ENCODE peak calls at places on chromosomes 3 and 15, in seven cellular contexts. One of them, this sample, is unnamed.

GRCh38 chr3:181844227-181844626 is 132.5 kb downstream of the SOX2 start:
- DNase-seq in AG10803: no peak
- DNase-seq in effector memory CD4-positive, alpha-beta T cell: no peak
- DNase-seq in HCT116: no peak
- DNase-seq in cardiac fibroblast: no peak
- DNase-seq in DND-41: no peak
- DNase-seq in AG04450: no peak
- DNase-seq in this sample: no peak

GRCh38 chr15:91271565-91272153 is 171.6 kb downstream of the SV2B start:
- DNase-seq in AG10803: peak; percentile 62
- DNase-seq in effector memory CD4-positive, alpha-beta T cell: peak; percentile 20
- DNase-seq in HCT116: peak; percentile 60
- DNase-seq in cardiac fibroblast: peak; percentile 82
- DNase-seq in DND-41: peak; percentile 61
- DNase-seq in AG04450: peak; percentile 29
- DNase-seq in this sample: peak; percentile 21

GRCh38 chr15:84761534-84762190 is 13.3 kb downstream of the ZNF592 start:
- DNase-seq in AG10803: no peak
- DNase-seq in effector memory CD4-positive, alpha-beta T cell: no peak
- DNase-seq in HCT116: no peak
- DNase-seq in cardiac fibroblast: no peak
- DNase-seq in DND-41: no peak
- DNase-seq in AG04450: no peak
- DNase-seq in this sample: no peak

GRCh38 chr15:75171408-75171807 is 30.3 kb upstream of the C15orf39 start:
- DNase-seq in AG10803: peak; percentile 80
- DNase-seq in effector memory CD4-positive, alpha-beta T cell: no peak
- DNase-seq in HCT116: no peak
- DNase-seq in cardiac fibroblast: peak; percentile 82
- DNase-seq in DND-41: peak; percentile 60
- DNase-seq in AG04450: peak; percentile 38
- DNase-seq in this sample: peak; percentile 24

GRCh38 chr3:110526732-110527727 is 544.6 kb upstream of the NECTIN3 start:
- DNase-seq in AG10803: peak; percentile 95
- DNase-seq in effector memory CD4-positive, alpha-beta T cell: no peak
- DNase-seq in HCT116: peak; percentile 55
- DNase-seq in cardiac fibroblast: peak; percentile 98
- DNase-seq in DND-41: no peak
- DNase-seq in AG04450: peak; percentile 81
- DNase-seq in this sample: peak; percentile 80

GRCh38 chr3:166274342-166274741 is 437.1 kb upstream of the BCHE start:
- DNase-seq in AG10803: no peak
- DNase-seq in effector memory CD4-positive, alpha-beta T cell: no peak
- DNase-seq in HCT116: no peak
- DNase-seq in cardiac fibroblast: peak; percentile 2
- DNase-seq in DND-41: no peak
- DNase-seq in AG04450: no peak
- DNase-seq in this sample: no peak

GRCh38 chr15:40469776-40470390 is 901 bp upstream of the CHST14 start:
- DNase-seq in AG10803: no peak
- DNase-seq in effector memory CD4-positive, alpha-beta T cell: no peak
- DNase-seq in HCT116: no peak
- DNase-seq in cardiac fibroblast: peak; percentile 25
- DNase-seq in DND-41: no peak
- DNase-seq in AG04450: no peak
- DNase-seq in this sample: no peak

GRCh38 chr3:78825858-78826215 is 942.0 kb downstream of the ROBO1 start:
- DNase-seq in AG10803: no peak
- DNase-seq in effector memory CD4-positive, alpha-beta T cell: no peak
- DNase-seq in HCT116: no peak
- DNase-seq in cardiac fibroblast: no peak
- DNase-seq in DND-41: no peak
- DNase-seq in AG04450: no peak
- DNase-seq in this sample: no peak

GRCh38 chr15:56460046-56460445 is 4.9 kb downstream of the MNS1 start:
- DNase-seq in AG10803: peak; percentile 10
- DNase-seq in effector memory CD4-positive, alpha-beta T cell: no peak
- DNase-seq in HCT116: no peak
- DNase-seq in cardiac fibroblast: no peak
- DNase-seq in DND-41: no peak
- DNase-seq in AG04450: no peak
- DNase-seq in this sample: no peak

GRCh38 chr3:181913254-181913653 is 201.5 kb downstream of the SOX2 start:
- DNase-seq in AG10803: no peak
- DNase-seq in effector memory CD4-positive, alpha-beta T cell: no peak
- DNase-seq in HCT116: no peak
- DNase-seq in cardiac fibroblast: no peak
- DNase-seq in DND-41: no peak
- DNase-seq in AG04450: no peak
- DNase-seq in this sample: no peak

GRCh38 chr3:9248232-9249191 is 934 bp downstream of the SRGAP3 start:
- DNase-seq in AG10803: no peak
- DNase-seq in effector memory CD4-positive, alpha-beta T cell: no peak
- DNase-seq in HCT116: no peak
- DNase-seq in cardiac fibroblast: no peak
- DNase-seq in DND-41: no peak
- DNase-seq in AG04450: no peak
- DNase-seq in this sample: no peak

GRCh38 chr3:3998140-3998977 is 199.1 kb downstream of the LRRN1 start:
- DNase-seq in AG10803: no peak
- DNase-seq in effector memory CD4-positive, alpha-beta T cell: no peak
- DNase-seq in HCT116: peak; percentile 2
- DNase-seq in cardiac fibroblast: peak; percentile 32
- DNase-seq in DND-41: peak; percentile 38
- DNase-seq in AG04450: no peak
- DNase-seq in this sample: no peak

GRCh38 chr3:53114011-53114400 is 16.2 kb downstream of the RFT1 start:
- DNase-seq in AG10803: peak; percentile 73
- DNase-seq in effector memory CD4-positive, alpha-beta T cell: peak; percentile 59
- DNase-seq in HCT116: peak; percentile 54
- DNase-seq in cardiac fibroblast: peak; percentile 85
- DNase-seq in DND-41: peak; percentile 83
- DNase-seq in AG04450: no peak
- DNase-seq in this sample: peak; percentile 29

GRCh38 chr3:188369526-188369925 is 215.6 kb downstream of the LPP start:
- DNase-seq in AG10803: no peak
- DNase-seq in effector memory CD4-positive, alpha-beta T cell: no peak
- DNase-seq in HCT116: no peak
- DNase-seq in cardiac fibroblast: no peak
- DNase-seq in DND-41: no peak
- DNase-seq in AG04450: no peak
- DNase-seq in this sample: no peak

GRCh38 chr3:160088492-160089137 is 100.0 kb downstream of the IL12A start:
- DNase-seq in AG10803: no peak
- DNase-seq in effector memory CD4-positive, alpha-beta T cell: no peak
- DNase-seq in HCT116: no peak
- DNase-seq in cardiac fibroblast: no peak
- DNase-seq in DND-41: no peak
- DNase-seq in AG04450: no peak
- DNase-seq in this sample: no peak

GRCh38 chr15:40276927-40277326 is 5.9 kb downstream of the ANKRD63 start:
- DNase-seq in AG10803: no peak
- DNase-seq in effector memory CD4-positive, alpha-beta T cell: no peak
- DNase-seq in HCT116: no peak
- DNase-seq in cardiac fibroblast: no peak
- DNase-seq in DND-41: no peak
- DNase-seq in AG04450: no peak
- DNase-seq in this sample: no peak

GRCh38 chr15:69576035-69576526 is 123.5 kb downstream of the RPLP1 start:
- DNase-seq in AG10803: peak; percentile 16
- DNase-seq in effector memory CD4-positive, alpha-beta T cell: peak; percentile 33
- DNase-seq in HCT116: peak; percentile 15
- DNase-seq in cardiac fibroblast: peak; percentile 32
- DNase-seq in DND-41: peak; percentile 45
- DNase-seq in AG04450: no peak
- DNase-seq in this sample: no peak

DNA sequence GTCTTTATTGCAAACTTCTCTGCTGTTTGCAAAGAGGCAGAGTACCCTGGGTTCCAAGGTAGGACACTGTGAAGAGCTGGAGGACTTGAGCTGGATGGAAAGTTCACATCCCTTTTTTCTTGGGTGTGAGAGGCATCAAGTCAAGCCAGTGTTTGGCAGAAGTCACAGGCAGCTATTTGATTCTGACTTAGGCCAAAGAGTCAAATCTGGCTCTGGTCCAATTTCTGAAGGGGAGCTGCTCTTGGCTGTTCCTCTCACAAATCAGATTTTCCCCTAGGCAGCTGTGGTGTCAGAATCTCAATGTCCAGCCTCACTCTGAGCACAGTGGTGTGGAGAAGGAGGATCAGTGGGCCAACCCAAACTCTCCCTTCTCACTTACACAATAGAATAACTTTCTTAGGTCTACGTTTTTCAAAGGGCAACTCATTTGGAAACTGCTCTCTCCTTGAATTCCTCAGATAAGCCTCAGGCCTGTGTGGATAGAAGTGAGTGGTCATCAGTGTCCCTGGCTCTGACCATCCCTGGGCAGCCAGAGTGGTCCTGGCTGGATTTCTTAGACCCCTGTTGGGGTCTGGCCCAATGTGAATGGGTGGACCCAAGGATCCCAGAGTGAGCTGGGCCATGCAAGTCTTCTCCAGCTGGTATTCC is 18.2 kb upstream of the AMOTL2 start:
- DNase-seq in AG10803: peak; percentile 26
- DNase-seq in effector memory CD4-positive, alpha-beta T cell: no peak
- DNase-seq in HCT116: no peak
- DNase-seq in cardiac fibroblast: no peak
- DNase-seq in DND-41: no peak
- DNase-seq in AG04450: no peak
- DNase-seq in this sample: no peak
- H3K4me3 ChIP-seq in AG10803: no peak overlapping the region
- H3K4me3 ChIP-seq in effector memory CD4-positive, alpha-beta T cell: no peak overlapping the region
- H3K4me3 ChIP-seq in HCT116: no peak overlapping the region
- H3K4me3 ChIP-seq in cardiac fibroblast: no peak overlapping the region
- H3K4me3 ChIP-seq in DND-41: no peak overlapping the region
- H3K4me3 ChIP-seq in AG04450: no peak overlapping the region
- H3K4me3 ChIP-seq in this sample: no peak overlapping the region

GRCh38 chr3:25433868-25434267 is 5.8 kb downstream of the RARB start:
- DNase-seq in AG10803: no peak
- DNase-seq in effector memory CD4-positive, alpha-beta T cell: no peak
- DNase-seq in HCT116: no peak
- DNase-seq in cardiac fibroblast: peak; percentile 57
- DNase-seq in DND-41: no peak
- DNase-seq in AG04450: no peak
- DNase-seq in this sample: no peak

GRCh38 chr3:25437953-25438352 is 9.9 kb downstream of the RARB start:
- DNase-seq in AG10803: no peak
- DNase-seq in effector memory CD4-positive, alpha-beta T cell: no peak
- DNase-seq in HCT116: no peak
- DNase-seq in cardiac fibroblast: no peak
- DNase-seq in DND-41: no peak
- DNase-seq in AG04450: no peak
- DNase-seq in this sample: no peak

GRCh38 chr3:25442486-25442885 is 14.4 kb downstream of the RARB start:
- DNase-seq in AG10803: no peak
- DNase-seq in effector memory CD4-positive, alpha-beta T cell: no peak
- DNase-seq in HCT116: no peak
- DNase-seq in cardiac fibroblast: no peak
- DNase-seq in DND-41: no peak
- DNase-seq in AG04450: no peak
- DNase-seq in this sample: no peak

GRCh38 chr3:25441234-25441856 is 13.3 kb downstream of the RARB start:
- DNase-seq in AG10803: no peak
- DNase-seq in effector memory CD4-positive, alpha-beta T cell: no peak
- DNase-seq in HCT116: peak; percentile 15
- DNase-seq in cardiac fibroblast: no peak
- DNase-seq in DND-41: peak; percentile 18
- DNase-seq in AG04450: no peak
- DNase-seq in this sample: no peak

GRCh38 chr3:25438791-25439555 is 10.9 kb downstream of the RARB start:
- DNase-seq in AG10803: no peak
- DNase-seq in effector memory CD4-positive, alpha-beta T cell: no peak
- DNase-seq in HCT116: no peak
- DNase-seq in cardiac fibroblast: peak; percentile 45
- DNase-seq in DND-41: no peak
- DNase-seq in AG04450: no peak
- DNase-seq in this sample: no peak
- H3K4me3 ChIP-seq in AG10803: no peak overlapping the region
- H3K4me3 ChIP-seq in effector memory CD4-positive, alpha-beta T cell: no peak overlapping the region
- H3K4me3 ChIP-seq in HCT116: no peak overlapping the region
- H3K4me3 ChIP-seq in cardiac fibroblast: no peak overlapping the region
- H3K4me3 ChIP-seq in DND-41: no peak overlapping the region
- H3K4me3 ChIP-seq in AG04450: no peak overlapping the region
- H3K4me3 ChIP-seq in this sample: no peak overlapping the region

GRCh38 chr3:178522200-178523052 is 13.8 kb upstream of the KCNMB2 start:
- DNase-seq in AG10803: no peak
- DNase-seq in effector memory CD4-positive, alpha-beta T cell: no peak
- DNase-seq in HCT116: no peak
- DNase-seq in cardiac fibroblast: no peak
- DNase-seq in DND-41: no peak
- DNase-seq in AG04450: no peak
- DNase-seq in this sample: no peak

GRCh38 chr3:178518660-178519396 is 17.4 kb upstream of the KCNMB2 start:
- DNase-seq in AG10803: no peak
- DNase-seq in effector memory CD4-positive, alpha-beta T cell: no peak
- DNase-seq in HCT116: no peak
- DNase-seq in cardiac fibroblast: no peak
- DNase-seq in DND-41: no peak
- DNase-seq in AG04450: no peak
- DNase-seq in this sample: no peak

GRCh38 chr3:178520436-178520835 is 15.8 kb upstream of the KCNMB2 start:
- DNase-seq in AG10803: no peak
- DNase-seq in effector memory CD4-positive, alpha-beta T cell: no peak
- DNase-seq in HCT116: no peak
- DNase-seq in cardiac fibroblast: no peak
- DNase-seq in DND-41: no peak
- DNase-seq in AG04450: no peak
- DNase-seq in this sample: no peak

GRCh38 chr3:178517665-178518366 is 18.4 kb upstream of the KCNMB2 start:
- DNase-seq in AG10803: no peak
- DNase-seq in effector memory CD4-positive, alpha-beta T cell: no peak
- DNase-seq in HCT116: no peak
- DNase-seq in cardiac fibroblast: no peak
- DNase-seq in DND-41: no peak
- DNase-seq in AG04450: no peak
- DNase-seq in this sample: no peak

DNA sequence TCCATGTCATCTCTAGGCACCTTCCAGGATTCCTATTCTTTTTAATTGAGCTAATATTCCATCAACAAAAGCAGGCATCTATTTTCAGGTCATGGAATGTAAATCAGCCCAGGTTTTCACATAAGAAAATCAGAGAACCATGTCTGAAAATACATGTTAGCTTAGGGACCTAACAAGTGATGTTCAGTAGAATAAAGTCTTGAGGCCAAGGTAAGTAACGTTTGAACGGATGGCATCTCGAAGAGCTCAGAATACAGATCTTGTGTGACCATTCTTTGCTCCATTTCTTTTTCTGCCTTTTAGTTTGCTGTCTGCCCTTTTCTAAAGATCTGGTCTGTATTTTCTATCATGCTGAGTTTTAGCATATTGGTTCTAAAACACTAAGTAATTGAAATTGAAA is 16.5 kb upstream of the KCNMB2 start:
- DNase-seq in AG10803: no peak
- DNase-seq in effector memory CD4-positive, alpha-beta T cell: no peak
- DNase-seq in HCT116: no peak
- DNase-seq in cardiac fibroblast: no peak
- DNase-seq in DND-41: no peak
- DNase-seq in AG04450: no peak
- DNase-seq in this sample: no peak
- H3K4me3 ChIP-seq in AG10803: no peak overlapping the region
- H3K4me3 ChIP-seq in effector memory CD4-positive, alpha-beta T cell: no peak overlapping the region
- H3K4me3 ChIP-seq in HCT116: no peak overlapping the region
- H3K4me3 ChIP-seq in cardiac fibroblast: no peak overlapping the region
- H3K4me3 ChIP-seq in DND-41: no peak overlapping the region
- H3K4me3 ChIP-seq in AG04450: no peak overlapping the region
- H3K4me3 ChIP-seq in this sample: no peak overlapping the region

GRCh38 chr3:157832588-157832987 is 273.6 kb downstream of the SHOX2 start:
- DNase-seq in AG10803: peak; percentile 90
- DNase-seq in effector memory CD4-positive, alpha-beta T cell: no peak
- DNase-seq in HCT116: no peak
- DNase-seq in cardiac fibroblast: peak; percentile 5
- DNase-seq in DND-41: no peak
- DNase-seq in AG04450: no peak
- DNase-seq in this sample: peak; percentile 40
- H3K4me3 ChIP-seq in AG10803: no peak overlapping the region
- H3K4me3 ChIP-seq in effector memory CD4-positive, alpha-beta T cell: no peak overlapping the region
- H3K4me3 ChIP-seq in HCT116: no peak overlapping the region
- H3K4me3 ChIP-seq in cardiac fibroblast: no peak overlapping the region
- H3K4me3 ChIP-seq in DND-41: no peak overlapping the region
- H3K4me3 ChIP-seq in AG04450: no peak overlapping the region
- H3K4me3 ChIP-seq in this sample: no peak overlapping the region

This sample was measured in AG09309.